ENCODE peak calls at places on chromosomes 6 and 20, in ten cellular contexts. One of them, this sample, is unnamed. For H3K4me1, the result is how much of the 10 kb centered on the place peaks cover.

GRCh38 chr6:158545043-158545966 is 14.6 kb upstream of the TMEM181 start:
- DNase-seq in hepatocyte: no peak
- DNase-seq in PC-9: no peak
- DNase-seq in left lung: peak
- DNase-seq in RWPE2: no peak
- DNase-seq in psoas muscle: no peak
- DNase-seq in upper lobe of right lung: peak
- DNase-seq in HepG2: peak
- DNase-seq in K562: no peak
- DNase-seq in sigmoid colon: no peak
- DNase-seq in this sample: no peak

GRCh38 chr6:34583461-34583860 is 27.3 kb upstream of the SPDEF start:
- DNase-seq in hepatocyte: no peak
- DNase-seq in psoas muscle: no peak
- DNase-seq in HepG2: no peak
- DNase-seq in PC-9: no peak
- DNase-seq in upper lobe of right lung: peak
- DNase-seq in K562: peak
- DNase-seq in RWPE2: no peak
- DNase-seq in left lung: no peak
- DNase-seq in sigmoid colon: no peak
- DNase-seq in this sample: no peak

GRCh38 chr6:19643287-19643686 is 193.9 kb upstream of the ID4 start:
- DNase-seq in psoas muscle: no peak
- DNase-seq in upper lobe of right lung: no peak
- DNase-seq in PC-9: no peak
- DNase-seq in hepatocyte: no peak
- DNase-seq in K562: no peak
- DNase-seq in sigmoid colon: no peak
- DNase-seq in left lung: no peak
- DNase-seq in RWPE2: no peak
- DNase-seq in HepG2: no peak
- DNase-seq in this sample: no peak

GRCh38 chr6:21791596-21791995 is 198.0 kb downstream of the SOX4 start:
- DNase-seq in K562: no peak
- DNase-seq in left lung: no peak
- DNase-seq in sigmoid colon: no peak
- DNase-seq in upper lobe of right lung: no peak
- DNase-seq in HepG2: no peak
- DNase-seq in RWPE2: no peak
- DNase-seq in hepatocyte: no peak
- DNase-seq in PC-9: no peak
- DNase-seq in psoas muscle: no peak
- DNase-seq in this sample: no peak

GRCh38 chr20:2333821-2334220 is 38.0 kb downstream of the TGM3 start:
- DNase-seq in PC-9: no peak
- DNase-seq in upper lobe of right lung: no peak
- DNase-seq in RWPE2: no peak
- DNase-seq in psoas muscle: no peak
- DNase-seq in hepatocyte: no peak
- DNase-seq in left lung: no peak
- DNase-seq in HepG2: no peak
- DNase-seq in K562: no peak
- DNase-seq in sigmoid colon: no peak
- DNase-seq in this sample: no peak

GRCh38 chr6:72776456-72776855 is 154.6 kb downstream of the KCNQ5 start:
- DNase-seq in K562: no peak
- DNase-seq in sigmoid colon: no peak
- DNase-seq in psoas muscle: no peak
- DNase-seq in left lung: no peak
- DNase-seq in HepG2: no peak
- DNase-seq in RWPE2: no peak
- DNase-seq in PC-9: no peak
- DNase-seq in hepatocyte: no peak
- DNase-seq in upper lobe of right lung: no peak
- DNase-seq in this sample: no peak

GRCh38 chr20:52965819-52966218 is 6.3 kb upstream of the TSHZ2 start:
- DNase-seq in left lung: no peak
- DNase-seq in upper lobe of right lung: no peak
- DNase-seq in hepatocyte: no peak
- DNase-seq in RWPE2: no peak
- DNase-seq in psoas muscle: no peak
- DNase-seq in K562: no peak
- DNase-seq in sigmoid colon: no peak
- DNase-seq in HepG2: no peak
- DNase-seq in PC-9: no peak
- DNase-seq in this sample: no peak

GRCh38 chr6:16562498-16562897 is 198.8 kb downstream of the ATXN1 start:
- DNase-seq in HepG2: no peak
- DNase-seq in hepatocyte: no peak
- DNase-seq in sigmoid colon: no peak
- DNase-seq in psoas muscle: no peak
- DNase-seq in upper lobe of right lung: no peak
- DNase-seq in left lung: no peak
- DNase-seq in PC-9: no peak
- DNase-seq in K562: no peak
- DNase-seq in RWPE2: no peak
- DNase-seq in this sample: no peak

GRCh38 chr6:161257778-161258457 is 15.9 kb downstream of the AGPAT4 start:
- DNase-seq in sigmoid colon: peak
- DNase-seq in left lung: no peak
- DNase-seq in hepatocyte: no peak
- DNase-seq in HepG2: no peak
- DNase-seq in K562: no peak
- DNase-seq in PC-9: no peak
- DNase-seq in psoas muscle: no peak
- DNase-seq in RWPE2: no peak
- DNase-seq in upper lobe of right lung: no peak
- DNase-seq in this sample: peak

DNA sequence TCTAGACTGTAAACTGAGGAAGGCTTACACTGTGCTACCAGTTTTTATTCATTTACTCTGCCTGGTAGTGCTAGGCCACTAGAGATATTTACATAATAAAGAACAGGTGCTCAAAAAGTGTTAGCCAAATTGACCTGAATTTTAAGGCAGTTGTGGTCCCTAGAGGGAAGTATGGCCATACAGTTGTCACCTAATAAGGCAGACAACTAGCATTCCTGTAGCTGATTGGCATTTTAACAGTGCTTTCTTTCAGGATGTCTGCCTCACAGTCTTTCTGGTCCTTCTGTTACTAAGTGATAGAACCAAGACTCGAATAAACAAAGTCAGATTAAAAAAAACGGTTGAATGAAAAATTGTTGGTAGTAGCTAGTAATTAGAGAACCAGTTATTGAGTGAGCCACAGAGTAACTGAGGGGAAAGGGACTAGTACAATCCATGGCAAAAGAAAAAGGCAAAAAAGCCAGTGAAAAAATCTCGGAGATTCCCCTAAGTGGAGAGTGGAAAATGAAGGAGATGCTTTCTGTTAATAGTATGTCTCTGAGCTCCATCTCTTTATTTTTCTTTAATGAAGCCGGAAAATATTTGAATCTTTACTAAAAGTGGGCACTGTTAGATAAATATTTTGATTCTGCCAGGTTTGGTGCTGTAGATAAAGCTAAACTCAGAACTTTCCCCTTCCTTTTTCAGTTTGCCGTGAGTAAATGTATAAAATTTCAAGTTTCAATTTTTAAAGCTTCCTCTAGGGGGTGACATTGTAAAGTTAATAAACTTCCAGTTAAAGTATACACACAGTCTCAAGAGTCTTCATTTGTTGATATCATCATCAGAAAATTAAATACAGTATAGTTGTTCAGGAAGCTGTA is 9.1 kb downstream of the VTA1 start:
- DNase-seq in sigmoid colon: no peak
- DNase-seq in PC-9: no peak
- DNase-seq in left lung: no peak
- DNase-seq in HepG2: peak
- DNase-seq in upper lobe of right lung: no peak
- DNase-seq in psoas muscle: no peak
- DNase-seq in RWPE2: no peak
- DNase-seq in K562: peak
- DNase-seq in hepatocyte: peak
- DNase-seq in this sample: no peak
- TF ChIP-seq CTCF in sigmoid colon: no peak
- TF ChIP-seq CTCF in PC-9: peak
- TF ChIP-seq CTCF in left lung: peak
- TF ChIP-seq CTCF in HepG2: peak
- TF ChIP-seq CTCF in upper lobe of right lung: peak
- TF ChIP-seq CTCF in psoas muscle: peak
- TF ChIP-seq CTCF in RWPE2: peak
- TF ChIP-seq CTCF in K562: no peak
- TF ChIP-seq CTCF in hepatocyte: peak
- TF ChIP-seq CTCF in this sample: peak

GRCh38 chr6:165751486-165751885 is 88.4 kb upstream of the PDE10A start:
- DNase-seq in upper lobe of right lung: no peak
- DNase-seq in hepatocyte: no peak
- DNase-seq in left lung: no peak
- DNase-seq in RWPE2: no peak
- DNase-seq in K562: no peak
- DNase-seq in HepG2: no peak
- DNase-seq in sigmoid colon: no peak
- DNase-seq in PC-9: no peak
- DNase-seq in psoas muscle: no peak
- DNase-seq in this sample: no peak
- H3K4me1 ChIP-seq in upper lobe of right lung: under half
- H3K4me1 ChIP-seq in hepatocyte: under half
- H3K4me1 ChIP-seq in left lung: under half
- H3K4me1 ChIP-seq in RWPE2: under half
- H3K4me1 ChIP-seq in K562: under half
- H3K4me1 ChIP-seq in HepG2: under half
- H3K4me1 ChIP-seq in sigmoid colon: under half
- H3K4me1 ChIP-seq in PC-9: under half
- H3K4me1 ChIP-seq in psoas muscle: under half
- H3K4me1 ChIP-seq in this sample: under half

GRCh38 chr6:84648444-84648843 is 116.0 kb downstream of the TBX18 start:
- DNase-seq in PC-9: no peak
- DNase-seq in RWPE2: no peak
- DNase-seq in left lung: no peak
- DNase-seq in hepatocyte: no peak
- DNase-seq in HepG2: no peak
- DNase-seq in K562: no peak
- DNase-seq in sigmoid colon: no peak
- DNase-seq in psoas muscle: no peak
- DNase-seq in upper lobe of right lung: no peak
- DNase-seq in this sample: no peak
- TF ChIP-seq CTCF in PC-9: no peak
- TF ChIP-seq CTCF in RWPE2: no peak
- TF ChIP-seq CTCF in left lung: no peak
- TF ChIP-seq CTCF in hepatocyte: no peak
- TF ChIP-seq CTCF in HepG2: no peak
- TF ChIP-seq CTCF in K562: no peak
- TF ChIP-seq CTCF in sigmoid colon: no peak
- TF ChIP-seq CTCF in psoas muscle: no peak
- TF ChIP-seq CTCF in upper lobe of right lung: no peak
- TF ChIP-seq CTCF in this sample: no peak

DNA sequence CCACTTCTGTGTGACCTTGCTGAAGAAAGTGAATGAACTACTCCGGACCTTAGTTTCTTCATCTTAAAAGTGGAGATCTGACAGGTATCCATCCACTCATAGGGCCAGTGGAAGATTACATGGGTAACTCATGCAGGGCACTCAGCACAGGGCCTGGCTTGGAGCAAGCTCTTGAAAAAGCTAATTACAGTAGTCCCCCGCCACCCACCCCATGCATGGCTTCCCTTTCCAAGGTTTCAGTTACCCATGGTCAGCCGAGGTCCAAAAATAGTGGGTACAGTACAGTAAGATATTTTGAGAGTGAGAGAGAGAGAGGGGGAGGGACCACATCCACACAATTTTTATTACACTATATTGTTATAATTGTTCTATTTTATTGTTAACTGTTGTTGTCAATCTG is 7.1 kb upstream of the PMEPA1 start:
- DNase-seq in upper lobe of right lung: no peak
- DNase-seq in left lung: no peak
- DNase-seq in sigmoid colon: no peak
- DNase-seq in PC-9: no peak
- DNase-seq in hepatocyte: no peak
- DNase-seq in RWPE2: no peak
- DNase-seq in psoas muscle: no peak
- DNase-seq in K562: no peak
- DNase-seq in HepG2: no peak
- DNase-seq in this sample: no peak
- H3K4me1 ChIP-seq in upper lobe of right lung: under half
- H3K4me1 ChIP-seq in left lung: under half
- H3K4me1 ChIP-seq in sigmoid colon: under half
- H3K4me1 ChIP-seq in PC-9: half or more
- H3K4me1 ChIP-seq in hepatocyte: under half
- H3K4me1 ChIP-seq in RWPE2: half or more
- H3K4me1 ChIP-seq in psoas muscle: half or more
- H3K4me1 ChIP-seq in K562: under half
- H3K4me1 ChIP-seq in HepG2: under half
- H3K4me1 ChIP-seq in this sample: under half

This sample was measured in uterus.